ENCODE peak calls at places on chromosomes 16 and 17, in seven cellular contexts. P is cardiac muscle cell, U is PC-3, W is adrenal gland, A is PC-9, O is psoas muscle, F is testis. R is an unnamed sample. For H3K27me3, the result is how much of the 10 kb centered on the place peaks cover.

GRCh38 chr17:75531724-75532090 is 6.2 kb downstream of the LLGL2 start:
- DNase-seq in P (no peak), U (peak), W (no peak), A (peak), O (no peak), F (no peak), R (no peak)

GRCh38 chr16:28977703-28978641 is 3.4 kb downstream of the SPNS1 start:
- DNase-seq in P (peak), U (peak), W (no peak), A (no peak), O (no peak), F (no peak), R (no peak)

GRCh38 chr16:65534121-65534528 is 412.3 kb upstream of the CDH11 start:
- DNase-seq in P (no peak), U (peak), W (no peak), A (no peak), O (no peak), F (no peak), R (no peak)

GRCh38 chr17:4199818-4200402 is 56.9 kb downstream of the CYB5D2 start:
- DNase-seq in P (peak), U (peak), W (no peak), A (no peak), O (no peak), F (no peak), R (peak)

GRCh38 chr16:75096730-75097129 is 19.9 kb downstream of the LDHD start:
- DNase-seq in P (no peak), U (peak), W (no peak), A (peak), O (no peak), F (no peak), R (no peak)

GRCh38 chr17:17713839-17714238 is 32.6 kb downstream of the RAI1 start:
- DNase-seq in P (no peak), U (no peak), W (peak), A (no peak), O (no peak), F (peak), R (peak)

GRCh38 chr17:80892900-80893603 is 98.6 kb upstream of the CHMP6 start:
- DNase-seq in P (no peak), U (peak), W (peak), A (peak), O (peak), F (no peak), R (peak)

GRCh38 chr17:40218006-40218739 is 931 bp upstream of the WIPF2 start:
- DNase-seq in P (no peak), U (no peak), W (no peak), A (no peak), O (no peak), F (no peak), R (no peak)

GRCh38 chr16:54847207-54847606 is 83.5 kb upstream of the IRX5 start:
- DNase-seq in P (no peak), U (no peak), W (no peak), A (peak), O (no peak), F (no peak), R (no peak)

GRCh38 chr16:24999856-25000447 is 15.2 kb downstream of the ARHGAP17 start:
- DNase-seq in P (peak), U (peak), W (peak), A (no peak), O (no peak), F (peak), R (no peak)

GRCh38 chr17:75250009-75250471 is 11.4 kb downstream of the GGA3 start:
- DNase-seq in P (no peak), U (no peak), W (no peak), A (no peak), O (peak), F (no peak), R (no peak)

GRCh38 chr16:68136515-68136914 is 51.3 kb downstream of the NFATC3 start:
- DNase-seq in P (no peak), U (no peak), W (no peak), A (no peak), O (no peak), F (no peak), R (no peak)

GRCh38 chr16:676565-677297 is 1.3 kb downstream of the RHBDL1 start:
- DNase-seq in P (no peak), U (no peak), W (no peak), A (peak), O (no peak), F (no peak), R (no peak)

GRCh38 chr16:70478169-70478568 is 23.8 kb downstream of the FCSK start:
- DNase-seq in P (no peak), U (no peak), W (no peak), A (no peak), O (no peak), F (no peak), R (no peak)

GRCh38 chr16:11232852-11233726 is 22.9 kb downstream of the SOCS1 start:
- DNase-seq in P (no peak), U (no peak), W (no peak), A (no peak), O (peak), F (no peak), R (no peak)

GRCh38 chr16:84548971-84549844 is 44.7 kb upstream of the MEAK7 start:
- DNase-seq in P (no peak), U (no peak), W (peak), A (no peak), O (no peak), F (no peak), R (no peak)

GRCh38 chr16:2362218-2362617 is 21.7 kb upstream of the ABCA3 start:
- DNase-seq in P (no peak), U (no peak), W (no peak), A (no peak), O (no peak), F (no peak), R (no peak)

GRCh38 chr17:78831688-78832540 is 8.7 kb downstream of the USP36 start:
- DNase-seq in P (no peak), U (no peak), W (no peak), A (no peak), O (no peak), F (no peak), R (no peak)

GRCh38 chr17:65365209-65365608 is 196.2 kb downstream of the AXIN2 start:
- DNase-seq in P (no peak), U (no peak), W (no peak), A (no peak), O (no peak), F (no peak), R (no peak)

GRCh38 chr17:63538693-63539595 is 11.3 kb upstream of the DCAF7 start:
- DNase-seq in P (no peak), U (no peak), W (no peak), A (no peak), O (no peak), F (no peak), R (no peak)

GRCh38 chr17:63535640-63536039 is 12.5 kb downstream of the KCNH6 start:
- DNase-seq in P (no peak), U (no peak), W (no peak), A (no peak), O (no peak), F (no peak), R (no peak)

GRCh38 chr17:63540581-63540980 is 9.7 kb upstream of the DCAF7 start:
- DNase-seq in P (no peak), U (no peak), W (no peak), A (no peak), O (no peak), F (no peak), R (no peak)

GRCh38 chr17:63537001-63537400 is 13.3 kb upstream of the DCAF7 start:
- DNase-seq in P (no peak), U (peak), W (no peak), A (peak), O (no peak), F (no peak), R (no peak)

DNA sequence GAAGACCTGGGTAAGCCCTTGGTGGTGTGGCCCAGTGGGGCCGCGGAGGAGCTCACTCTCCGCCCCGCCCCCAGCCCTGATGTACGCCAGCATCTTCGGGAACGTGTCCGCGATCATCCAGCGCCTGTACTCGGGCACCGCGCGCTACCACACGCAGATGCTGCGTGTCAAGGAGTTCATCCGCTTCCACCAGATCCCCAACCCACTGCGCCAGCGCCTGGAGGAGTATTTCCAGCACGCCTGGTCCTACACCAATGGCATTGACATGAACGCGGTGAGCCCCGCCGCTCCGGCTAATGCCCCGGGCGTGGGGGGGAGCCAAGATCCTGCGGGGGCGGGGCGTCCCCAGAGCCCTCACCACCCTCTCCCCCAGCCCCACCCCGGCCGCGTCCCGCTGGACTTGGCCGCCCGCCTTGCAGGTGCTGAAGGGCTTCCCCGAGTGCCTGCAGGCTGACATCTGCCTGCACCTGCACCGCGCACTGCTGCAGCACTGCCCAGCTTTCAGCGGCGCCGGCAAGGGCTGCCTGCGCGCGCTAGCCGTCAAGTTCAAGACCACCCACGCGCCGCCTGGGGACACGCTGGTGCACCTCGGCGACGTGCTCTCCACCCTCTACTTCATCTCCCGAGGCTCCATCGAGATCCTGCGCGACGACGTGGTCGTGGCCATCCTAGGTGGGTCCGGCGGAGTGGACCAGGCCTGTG is 12.1 kb upstream of the DCAF7 start:
- DNase-seq in P (peak), U (no peak), W (no peak), A (no peak), O (no peak), F (no peak), R (peak)
- H3K4me3 ChIP-seq in P (no peak), U (peak), W (no peak), A (no peak), O (peak), F (peak), R (no peak)

GRCh38 chr17:2048805-2049204 is 6.1 kb upstream of the HIC1 start:
- DNase-seq in P (no peak), U (no peak), W (no peak), A (no peak), O (no peak), F (no peak), R (no peak)
- H3K27me3 ChIP-seq in P (under half), U (under half), W (under half), A (under half), O (under half), F (under half), R (under half)

DNA sequence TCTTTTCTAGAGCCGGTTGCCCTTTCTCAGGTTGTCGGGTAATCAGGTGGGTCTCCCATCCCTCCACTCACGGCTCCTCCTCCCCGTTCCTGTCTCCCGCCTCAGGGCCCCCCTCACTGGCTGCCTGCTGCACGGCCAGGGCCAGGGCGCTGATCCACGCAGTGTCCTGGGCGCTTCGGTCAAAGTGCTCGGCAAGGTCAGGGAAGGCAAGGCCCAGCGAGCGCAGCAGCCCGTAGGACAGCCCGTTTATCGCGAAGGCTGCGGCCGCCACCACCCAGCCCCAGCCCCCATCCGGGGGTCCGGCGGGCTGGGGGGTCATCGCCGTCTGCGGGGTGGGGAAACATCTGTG is 723 bp downstream of the SLC16A11 start:
- DNase-seq in P (no peak), U (no peak), W (no peak), A (no peak), O (no peak), F (no peak), R (no peak)
- H3K27ac ChIP-seq in P (no peak), U (no peak), W (peak), A (no peak), O (no peak), F (no peak), R (no peak)

GRCh38 chr17:10123093-10123492 is 75.3 kb downstream of the GAS7 start:
- DNase-seq in P (no peak), U (no peak), W (no peak), A (no peak), O (no peak), F (no peak), R (no peak)

GRCh38 chr17:10121971-10122707 is 76.3 kb downstream of the GAS7 start:
- DNase-seq in P (no peak), U (no peak), W (no peak), A (no peak), O (no peak), F (no peak), R (no peak)

GRCh38 chr17:10126554-10127493 is 71.6 kb downstream of the GAS7 start:
- DNase-seq in P (no peak), U (no peak), W (peak), A (no peak), O (peak), F (peak), R (no peak)

GRCh38 chr17:10127819-10128375 is 70.5 kb downstream of the GAS7 start:
- DNase-seq in P (no peak), U (no peak), W (peak), A (no peak), O (peak), F (peak), R (no peak)

DNA sequence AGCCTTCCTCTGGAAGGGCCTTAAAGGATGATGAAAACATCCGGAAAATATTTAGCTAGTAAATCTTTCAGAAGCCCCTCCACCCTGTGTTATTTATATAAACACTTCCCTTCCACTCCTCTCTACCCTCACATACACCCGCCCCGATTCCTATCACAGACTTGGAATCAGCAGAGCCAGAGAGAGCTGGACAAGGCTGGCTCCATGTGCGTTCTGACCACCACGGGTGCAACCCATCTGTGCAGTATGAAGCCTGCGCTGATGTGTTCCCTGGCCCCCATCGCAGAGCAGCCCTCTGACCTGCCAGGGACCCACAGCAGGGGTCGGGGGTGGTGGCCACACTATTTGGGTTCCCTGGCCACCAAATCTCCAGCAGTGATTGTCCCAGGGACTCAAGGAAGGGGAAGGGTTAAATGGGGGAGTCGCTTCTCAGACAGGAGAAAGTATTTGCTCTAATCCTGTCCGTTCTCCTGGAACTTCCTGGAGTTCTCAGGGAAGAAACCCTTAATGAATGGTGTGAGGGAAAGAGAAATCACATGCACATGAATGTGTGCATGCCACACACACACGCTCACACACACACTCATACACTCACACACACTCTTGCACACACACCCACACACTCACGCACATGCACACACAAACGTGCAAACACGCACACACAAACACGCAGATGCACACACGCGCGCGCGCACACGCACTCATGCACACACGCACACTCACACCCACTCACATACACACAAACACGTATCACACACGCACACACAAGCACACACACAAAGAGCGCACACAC is 72.4 kb downstream of the GAS7 start:
- DNase-seq in P (no peak), U (no peak), W (no peak), A (no peak), O (no peak), F (no peak), R (no peak)
- H3K4me3 ChIP-seq in P (no peak), U (no peak), W (no peak), A (no peak), O (no peak), F (no peak), R (no peak)

GRCh38 chr17:83099086-83099540 is 19.7 kb downstream of the METRNL start:
- DNase-seq in P (no peak), U (no peak), W (no peak), A (no peak), O (no peak), F (no peak), R (no peak)
- H3K27me3 ChIP-seq in P (under half), U (under half), W (under half), A (under half), O (under half), F (under half), R (under half)

DNA sequence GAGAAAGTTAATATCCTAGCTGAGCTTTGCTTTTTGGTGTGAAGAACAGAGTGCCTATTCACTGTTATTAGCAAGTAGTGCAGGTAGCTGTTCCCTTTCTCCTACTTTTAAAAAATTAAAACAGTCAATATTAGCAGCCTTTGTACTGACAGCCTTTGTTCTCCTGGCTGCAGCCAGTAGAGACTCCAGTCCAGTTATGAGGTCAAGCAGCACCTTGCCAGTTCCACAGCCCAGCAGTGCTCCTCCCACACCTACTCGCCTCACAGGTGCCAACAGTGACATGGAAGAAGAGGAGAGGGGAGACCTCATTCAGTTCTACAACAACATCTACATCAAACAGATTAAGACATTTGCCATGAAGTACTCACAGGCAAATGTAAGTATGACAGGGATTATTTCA is 22.6 kb downstream of the AKTIP start:
- DNase-seq in P (no peak), U (no peak), W (no peak), A (no peak), O (no peak), F (no peak), R (no peak)
- H3K27ac ChIP-seq in P (no peak), U (no peak), W (no peak), A (no peak), O (no peak), F (no peak), R (no peak)